ENCODE peak calls at places on chromosomes 4 and X, in nine cellular contexts. N is heart left ventricle, Q is HFF-Myc, J is astrocyte of the spinal cord, Y is HAP-1, L is AG09309, U is psoas muscle, F is RWPE2, G is foreskin fibroblast. S is an unnamed sample.

GRCh38 chrX:68369559-68369958 is 63.7 kb downstream of the OPHN1 start:
- DNase-seq in Q (no peak), J (no peak), N (no peak), U (no peak), G (no peak), F (no peak), L (no peak), Y (no peak), S (no peak)

GRCh38 chr4:1399508-1400190 is 6.6 kb downstream of the NKX1-1 start:
- DNase-seq in J (no peak), L (no peak), Y (no peak), U (no peak), Q (no peak), N (no peak), F (peak), G (no peak), S (no peak)

GRCh38 chrX:150990910-150991309 is 7.8 kb downstream of the HMGB3 start:
- DNase-seq in L (no peak), F (no peak), U (no peak), J (no peak), G (no peak), Q (no peak), N (no peak), Y (no peak), S (no peak)

GRCh38 chr4:80007745-80008149 is 65.3 kb downstream of the ANTXR2 start:
- DNase-seq in L (no peak), F (no peak), N (no peak), U (no peak), G (no peak), Y (no peak), J (no peak), Q (no peak), S (peak)

GRCh38 chr4:47640911-47641310 is 155.8 kb downstream of the ATP10D start:
- DNase-seq in J (peak), G (peak), Q (no peak), L (no peak), Y (no peak), F (no peak), N (no peak), U (no peak), S (no peak)

GRCh38 chr4:99763635-99764101 is 53.0 kb upstream of the DAPP1 start:
- DNase-seq in U (no peak), Y (no peak), Q (peak), F (no peak), L (peak), J (peak), G (peak), N (no peak), S (peak)

GRCh38 chr4:94452476-94453300 is 946 bp downstream of the PDLIM5 start:
- DNase-seq in G (peak), L (peak), U (peak), F (peak), Q (no peak), J (peak), Y (peak), N (peak), S (peak)

GRCh38 chr4:90833698-90834097 is 706.5 kb downstream of the CCSER1 start:
- DNase-seq in U (no peak), G (no peak), F (no peak), Q (no peak), J (no peak), N (no peak), L (no peak), Y (peak), S (no peak)

GRCh38 chr4:26058537-26058936 is 144.5 kb downstream of the SMIM20 start:
- DNase-seq in N (no peak), G (no peak), Q (no peak), U (no peak), F (no peak), J (no peak), Y (no peak), L (no peak), S (peak)

GRCh38 chr4:68378226-68378625 is 28.3 kb upstream of the YTHDC1 start:
- DNase-seq in L (no peak), Q (no peak), J (no peak), Y (no peak), F (no peak), U (no peak), N (no peak), G (no peak), S (no peak)

GRCh38 chrX:69097451-69098236 is 67.6 kb downstream of the PJA1 start:
- DNase-seq in J (no peak), U (no peak), L (no peak), G (no peak), N (no peak), F (no peak), Y (no peak), Q (no peak), S (peak)

GRCh38 chr4:119841361-119841760 is 212.8 kb upstream of the PDE5A start:
- DNase-seq in Y (no peak), F (no peak), J (no peak), G (no peak), U (no peak), Q (no peak), N (no peak), L (no peak), S (peak)

GRCh38 chrX:52284865-52285264 is 84.0 kb upstream of the XAGE2 start:
- DNase-seq in F (no peak), Y (no peak), J (no peak), U (no peak), Q (no peak), G (no peak), L (no peak), N (no peak), S (no peak)

GRCh38 chr4:151644625-151645024 is 116.2 kb downstream of the GATB start:
- DNase-seq in Q (no peak), F (no peak), Y (peak), J (no peak), U (no peak), N (no peak), L (no peak), G (no peak), S (peak)

GRCh38 chr4:185730849-185731608 is 81.0 kb downstream of the SORBS2 start:
- DNase-seq in F (no peak), G (no peak), Q (no peak), U (no peak), N (no peak), J (peak), Y (no peak), L (no peak), S (peak)

GRCh38 chrX:66221856-66222255 is 57.8 kb downstream of the HEPH start:
- DNase-seq in Y (no peak), Q (no peak), U (no peak), G (no peak), L (no peak), J (no peak), N (no peak), F (no peak), S (no peak)

GRCh38 chr4:91838181-91838861 is 465.4 kb upstream of the GRID2 start:
- DNase-seq in L (no peak), Y (no peak), G (no peak), N (no peak), U (no peak), F (no peak), Q (no peak), J (no peak), S (no peak)

GRCh38 chrX:24426340-24426913 is 38.7 kb upstream of the PDK3 start:
- DNase-seq in G (no peak), F (peak), U (no peak), L (no peak), J (peak), N (no peak), Y (no peak), Q (no peak), S (peak)

GRCh38 chr4:94457692-94458106 is 6.0 kb downstream of the PDLIM5 start:
- DNase-seq in Y (peak), G (no peak), N (peak), F (no peak), U (no peak), L (no peak), J (peak), Q (no peak), S (no peak)

GRCh38 chrX:151714367-151714766 is 1.5 kb upstream of the FATE1 start:
- DNase-seq in N (no peak), F (no peak), L (no peak), Y (no peak), G (no peak), Q (no peak), J (no peak), U (no peak), S (no peak)

GRCh38 chrX:119539872-119540271 is 25.3 kb downstream of the STEEP1 start:
- DNase-seq in N (no peak), Q (no peak), J (no peak), U (no peak), L (no peak), G (no peak), F (no peak), Y (peak), S (no peak)

GRCh38 chr4:64584981-64585557 is 175.8 kb upstream of the TECRL start:
- DNase-seq in N (no peak), Q (peak), F (no peak), G (no peak), U (no peak), L (no peak), Y (peak), J (peak), S (peak)

GRCh38 chr4:87783781-87784180 is 15.6 kb upstream of the IBSP start:
- DNase-seq in U (no peak), Y (no peak), F (no peak), Q (no peak), G (no peak), N (no peak), L (peak), J (peak), S (no peak)

GRCh38 chrX:46750829-46751228 is 8.1 kb downstream of the SLC9A7 start:
- DNase-seq in G (no peak), N (no peak), J (no peak), L (no peak), F (no peak), U (no peak), Y (no peak), Q (no peak), S (no peak)

GRCh38 chr4:38442073-38442788 is 221.8 kb upstream of the KLF3 start:
- DNase-seq in F (no peak), G (no peak), Q (no peak), Y (no peak), N (no peak), U (no peak), J (no peak), L (no peak), S (no peak)

DNA sequence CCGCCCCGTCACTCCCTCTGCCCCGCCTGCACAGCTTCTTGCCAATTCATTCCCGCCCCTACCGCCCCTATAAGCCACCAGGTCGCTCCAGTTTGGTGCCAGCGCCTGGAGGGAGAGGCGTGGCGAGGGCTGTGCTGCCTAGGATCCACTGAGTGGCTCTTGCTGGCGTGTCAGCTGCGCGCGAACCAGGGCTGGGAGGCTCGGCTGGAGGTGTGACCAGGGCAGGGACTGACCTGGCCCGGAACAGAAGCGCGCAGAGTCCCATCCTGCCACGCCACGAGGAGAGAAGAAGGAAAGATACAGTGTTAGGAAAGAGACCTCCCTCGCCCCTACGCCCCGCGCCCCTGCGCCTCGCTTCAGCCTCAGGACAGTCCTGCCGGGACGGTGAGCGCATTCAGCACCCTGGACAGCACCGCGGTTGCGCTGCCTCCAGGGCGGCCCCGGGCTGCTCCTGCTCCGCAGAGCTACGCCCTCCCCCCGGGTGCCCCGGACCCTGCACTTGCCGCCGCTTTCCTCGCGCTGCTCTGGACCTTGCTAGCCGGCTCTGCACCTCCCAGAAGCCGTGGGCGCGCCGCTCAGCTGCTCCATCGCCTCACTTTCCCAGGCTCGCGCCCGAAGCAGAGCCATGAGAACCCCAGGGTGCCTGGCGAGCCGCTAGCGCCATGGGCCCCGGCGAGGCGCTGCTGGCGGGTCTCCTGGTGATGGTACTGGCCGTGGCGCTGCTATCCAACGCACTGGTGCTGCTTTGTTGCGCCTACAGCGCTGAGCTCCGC is at the start of gene GPR78:
- DNase-seq in Q (no peak), G (no peak), U (peak), L (no peak), N (peak), J (peak), F (peak), Y (peak), S (peak)
- H3K4me3 ChIP-seq in Q (no peak), G (no peak), U (no peak), L (no peak), N (no peak), J (no peak), F (no peak), Y (no peak), S (no peak)

GRCh38 chr4:161817822-161818412 is 345.9 kb downstream of the FSTL5 start:
- DNase-seq in L (no peak), N (no peak), Q (no peak), F (no peak), J (no peak), G (no peak), Y (no peak), U (no peak), S (no peak)
- H3K4me3 ChIP-seq in L (no peak), N (no peak), Q (no peak), F (no peak), J (no peak), G (no peak), Y (no peak), U (no peak), S (no peak)

GRCh38 chrX:65035451-65035779 is 59.2 kb upstream of the ZC4H2 start:
- DNase-seq in F (no peak), Q (no peak), Y (peak), G (peak), N (no peak), J (peak), U (peak), L (no peak), S (no peak)

GRCh38 chrX:65034292-65034640 is 58.0 kb upstream of the ZC4H2 start:
- DNase-seq in U (no peak), L (no peak), N (no peak), Q (no peak), Y (no peak), F (no peak), G (no peak), J (no peak), S (no peak)

DNA sequence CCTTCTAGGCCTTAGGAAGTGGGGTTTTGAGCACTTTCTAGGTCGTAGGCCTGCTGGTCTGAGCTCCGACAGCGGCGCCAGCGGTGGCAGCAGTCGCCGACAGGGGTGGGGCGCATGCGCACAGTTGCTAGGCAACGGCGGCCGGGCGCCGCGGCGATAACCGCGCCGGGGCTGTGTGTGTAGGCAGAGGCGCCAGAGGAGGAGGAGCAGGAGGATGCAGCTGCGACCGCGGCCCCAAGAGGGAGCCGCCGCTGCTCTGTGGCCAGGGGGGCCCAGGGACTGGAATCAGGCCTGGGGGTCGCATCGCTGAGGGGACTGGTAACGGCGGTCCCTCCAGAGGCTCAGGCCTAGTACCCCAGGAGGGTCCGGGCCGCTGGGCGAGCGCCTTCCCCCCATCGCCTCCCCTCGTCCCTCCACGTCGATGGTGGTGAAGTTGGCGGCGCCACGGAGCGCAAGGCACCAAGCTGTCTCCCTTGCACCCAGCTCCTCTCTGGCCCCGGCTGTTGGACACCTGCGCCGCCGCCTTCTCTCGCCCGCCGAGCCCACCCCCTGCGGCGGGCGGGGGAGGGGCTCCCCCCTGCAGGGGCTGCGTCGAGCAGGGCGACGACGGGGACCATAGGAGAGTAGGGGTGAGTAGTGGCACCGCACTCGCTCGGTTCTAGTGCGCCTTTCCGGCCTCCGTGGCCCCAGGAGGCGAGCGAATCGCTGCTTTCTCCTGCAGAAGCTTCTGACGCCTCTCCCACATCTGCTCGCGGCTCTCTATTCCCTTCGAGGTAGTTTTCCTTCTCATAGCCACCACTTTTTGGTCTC is 58.6 kb upstream of the ZC4H2 start:
- DNase-seq in J (peak), Y (peak), L (peak), N (peak), Q (no peak), G (peak), U (peak), F (peak), S (peak)
- H3K4me3 ChIP-seq in J (peak), Y (peak), L (peak), N (peak), Q (peak), G (peak), U (peak), F (peak), S (peak)

GRCh38 chr4:101259876-101260275 is 87.5 kb downstream of the PPP3CA start:
- DNase-seq in Q (no peak), F (no peak), Y (no peak), G (no peak), U (no peak), J (peak), L (no peak), N (no peak), S (no peak)
- H3K4me3 ChIP-seq in Q (no peak), F (no peak), Y (no peak), G (no peak), U (no peak), J (no peak), L (no peak), N (no peak), S (no peak)

DNA sequence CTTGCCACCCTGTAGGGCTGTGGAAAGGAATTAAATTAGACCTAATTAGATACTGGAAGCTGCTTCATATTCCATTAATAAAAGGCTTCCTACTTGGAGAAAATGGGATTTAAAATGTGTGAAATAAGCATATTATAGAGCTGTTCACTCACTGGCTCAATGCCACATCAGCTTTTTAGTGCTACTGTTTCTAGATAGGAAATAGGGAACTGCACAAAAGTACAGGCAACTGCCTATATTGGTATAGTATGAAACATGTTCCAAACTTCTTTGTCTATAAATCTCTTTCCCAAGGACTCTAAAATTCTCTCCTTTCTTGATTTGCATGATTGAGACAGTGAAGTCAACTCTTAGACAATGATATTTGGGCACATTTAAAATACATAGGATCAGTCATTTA is 408.0 kb upstream of the AADAT start:
- DNase-seq in Y (no peak), N (no peak), F (no peak), Q (no peak), J (no peak), G (no peak), L (no peak), U (no peak), S (no peak)
- H3K4me3 ChIP-seq in Y (no peak), N (no peak), F (no peak), Q (no peak), J (no peak), G (no peak), L (no peak), U (no peak), S (no peak)

DNA sequence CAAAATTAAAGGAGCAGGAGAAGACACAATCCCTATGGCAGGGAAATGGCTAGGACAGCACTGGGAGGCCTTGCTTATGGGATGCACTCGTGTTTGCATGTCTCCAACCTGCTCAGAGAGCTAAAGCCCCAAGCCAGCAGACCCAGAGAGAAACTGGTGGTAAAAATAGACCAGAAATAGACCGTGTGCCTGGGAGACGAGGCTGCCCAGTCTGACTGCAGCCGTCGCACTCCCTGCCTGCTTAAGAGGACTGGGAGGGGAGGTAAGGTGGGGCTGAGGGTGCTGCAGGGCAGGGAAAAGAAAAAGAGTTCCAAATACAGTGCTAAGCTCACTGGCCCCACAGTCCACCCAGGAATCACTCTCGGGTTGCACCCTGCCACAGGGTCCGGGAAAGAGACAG is 633.5 kb downstream of the BCOR start:
- DNase-seq in J (no peak), Y (no peak), L (no peak), Q (no peak), G (no peak), F (no peak), U (no peak), N (no peak), S (no peak)
- H3K4me3 ChIP-seq in J (no peak), Y (no peak), L (no peak), Q (no peak), G (no peak), F (no peak), U (no peak), N (no peak), S (no peak)

GRCh38 chr4:139749313-139749712 is 83.7 kb downstream of the MGST2 start:
- DNase-seq in J (no peak), Q (no peak), G (no peak), N (no peak), L (no peak), U (no peak), Y (no peak), F (no peak), S (no peak)
- H3K4me3 ChIP-seq in J (no peak), Q (no peak), G (no peak), N (no peak), L (no peak), U (no peak), Y (no peak), F (no peak), S (no peak)

GRCh38 chrX:118116308-118117068 is at the start of gene KLHL13:
- DNase-seq in G (peak), J (peak), F (no peak), N (peak), Y (peak), L (no peak), Q (no peak), U (peak), S (peak)
- H3K4me3 ChIP-seq in G (peak), J (peak), F (peak), N (peak), Y (peak), L (peak), Q (peak), U (peak), S (peak)

DNA sequence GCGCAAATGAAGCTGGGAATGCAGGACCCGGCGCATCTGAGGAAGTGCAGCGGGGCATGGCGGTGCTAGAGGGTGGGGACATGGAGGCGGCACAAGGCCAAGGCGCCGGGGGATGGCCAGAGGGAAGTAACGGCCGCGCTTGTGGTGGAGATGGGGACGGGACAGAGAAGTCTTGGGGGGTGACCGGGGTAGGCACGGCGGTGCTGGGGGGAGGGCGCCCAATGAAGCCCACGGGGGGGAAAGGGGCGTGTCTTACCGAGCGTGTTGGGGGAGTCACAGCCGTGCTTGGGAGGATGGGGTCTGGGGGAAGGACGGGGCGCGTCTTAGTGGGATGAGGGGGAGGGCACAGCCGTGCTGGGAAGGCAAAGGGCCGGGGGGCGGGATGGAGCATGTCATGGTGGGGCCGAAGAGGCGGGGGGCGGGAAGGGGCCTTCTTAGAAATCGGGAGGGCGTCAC is 984 bp downstream of the ARSD start:
- DNase-seq in L (no peak), F (no peak), Q (peak), N (peak), U (peak), G (no peak), J (no peak), Y (peak), S (peak)
- H3K4me3 ChIP-seq in L (peak), F (no peak), Q (peak), N (peak), U (peak), G (peak), J (peak), Y (peak), S (no peak)